ENCODE peak calls at places on chromosomes 13 and 19, in five cellular contexts. One of them, this sample, is unnamed.

GRCh38 chr19:18633321-18633720 is 3.5 kb upstream of the KLHL26 start:
- DNase-seq in astrocyte: no peak
- DNase-seq in LNCaP clone FGC: no peak
- DNase-seq in upper lobe of right lung: no peak
- DNase-seq in HL-60: no peak
- DNase-seq in this sample: no peak

GRCh38 chr13:44068737-44069136 is 189.0 kb downstream of the LACC1 start:
- DNase-seq in upper lobe of right lung: no peak
- DNase-seq in HL-60: no peak
- DNase-seq in LNCaP clone FGC: no peak
- DNase-seq in astrocyte: peak; percentile 82
- DNase-seq in this sample: no peak

GRCh38 chr13:85565652-85566051 is 233.6 kb downstream of the SLITRK6 start:
- DNase-seq in HL-60: no peak
- DNase-seq in upper lobe of right lung: no peak
- DNase-seq in LNCaP clone FGC: no peak
- DNase-seq in astrocyte: no peak
- DNase-seq in this sample: no peak

GRCh38 chr19:18009412-18010066 is 1.6 kb downstream of the ARRDC2 start:
- DNase-seq in HL-60: no peak
- DNase-seq in LNCaP clone FGC: no peak
- DNase-seq in astrocyte: peak; percentile 17
- DNase-seq in upper lobe of right lung: no peak
- DNase-seq in this sample: no peak

GRCh38 chr19:42191855-42192254 is 25.6 kb downstream of the DEDD2 start:
- DNase-seq in HL-60: no peak
- DNase-seq in LNCaP clone FGC: no peak
- DNase-seq in upper lobe of right lung: no peak
- DNase-seq in astrocyte: peak; percentile 60
- DNase-seq in this sample: no peak

GRCh38 chr13:79900356-79900755 is 419.4 kb downstream of the NDFIP2 start:
- DNase-seq in LNCaP clone FGC: no peak
- DNase-seq in astrocyte: no peak
- DNase-seq in upper lobe of right lung: no peak
- DNase-seq in HL-60: no peak
- DNase-seq in this sample: no peak

GRCh38 chr13:42279080-42279479 is 7.1 kb downstream of the AKAP11 start:
- DNase-seq in upper lobe of right lung: no peak
- DNase-seq in LNCaP clone FGC: no peak
- DNase-seq in HL-60: peak; percentile 55
- DNase-seq in astrocyte: peak; percentile 36
- DNase-seq in this sample: no peak

GRCh38 chr13:101527130-101527529 is 74.7 kb downstream of the ITGBL1 start:
- DNase-seq in HL-60: no peak
- DNase-seq in upper lobe of right lung: no peak
- DNase-seq in LNCaP clone FGC: no peak
- DNase-seq in astrocyte: no peak
- DNase-seq in this sample: no peak

GRCh38 chr13:34207334-34207733 is 389.4 kb downstream of the RFC3 start:
- DNase-seq in upper lobe of right lung: no peak
- DNase-seq in astrocyte: peak; percentile 90
- DNase-seq in LNCaP clone FGC: no peak
- DNase-seq in HL-60: no peak
- DNase-seq in this sample: no peak

GRCh38 chr19:13707901-13708300 is 56.4 kb upstream of the MRI1 start:
- DNase-seq in HL-60: no peak
- DNase-seq in upper lobe of right lung: no peak
- DNase-seq in astrocyte: peak; percentile 77
- DNase-seq in LNCaP clone FGC: no peak
- DNase-seq in this sample: no peak

GRCh38 chr13:50071399-50071798 is 56.2 kb downstream of the KCNRG start:
- DNase-seq in HL-60: no peak
- DNase-seq in LNCaP clone FGC: no peak
- DNase-seq in upper lobe of right lung: no peak
- DNase-seq in astrocyte: no peak
- DNase-seq in this sample: no peak

GRCh38 chr19:11881151-11881800 is 6.3 kb upstream of the ZNF69 start:
- DNase-seq in HL-60: peak; percentile 61
- DNase-seq in upper lobe of right lung: peak; percentile 63
- DNase-seq in astrocyte: peak; percentile 20
- DNase-seq in LNCaP clone FGC: peak; percentile 23
- DNase-seq in this sample: no peak

DNA sequence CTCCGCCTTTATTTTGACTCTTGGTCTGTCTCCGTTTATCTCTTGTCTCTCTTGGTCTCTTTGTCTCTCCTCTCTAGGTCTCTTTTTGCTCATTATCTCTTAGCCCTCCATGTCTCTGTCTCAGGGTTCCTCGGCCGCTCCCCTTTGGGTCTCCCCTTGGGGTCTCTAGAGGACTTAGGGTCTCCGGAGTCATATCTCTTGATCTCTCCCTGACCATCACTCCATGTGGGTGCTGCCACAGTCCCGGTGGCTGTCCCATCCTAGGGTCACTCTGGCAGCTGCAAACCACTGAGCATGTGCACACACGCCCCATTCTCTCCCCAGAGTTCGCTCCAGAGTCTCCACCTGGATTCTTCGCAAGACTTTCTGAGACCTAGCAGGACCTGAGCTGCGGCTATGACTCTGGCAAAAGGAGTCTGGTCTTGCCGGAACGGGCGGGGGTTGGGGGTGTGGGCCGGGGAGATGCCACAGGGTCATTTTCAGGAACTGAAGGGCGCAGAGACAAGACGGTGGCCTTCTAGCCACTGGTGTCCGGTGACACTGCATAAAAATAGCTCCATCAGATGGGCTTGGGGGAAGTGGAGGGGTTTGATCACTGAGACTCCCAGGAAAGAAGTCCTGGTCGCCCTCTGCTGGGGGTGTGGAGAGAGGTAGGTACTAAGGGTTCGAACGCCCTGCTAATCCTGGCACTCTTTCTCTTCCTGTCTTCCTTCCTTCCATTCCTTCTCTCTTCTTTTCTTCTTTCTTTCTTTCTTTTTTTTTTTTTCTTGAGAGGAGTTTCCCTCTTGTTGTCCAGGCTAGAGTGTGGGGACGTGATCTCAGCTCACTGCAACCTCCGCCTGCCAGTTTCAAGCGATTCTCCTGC is 1.2 kb upstream of the KCNA7 start:
- DNase-seq in HL-60: peak; percentile 42
- DNase-seq in astrocyte: no peak
- DNase-seq in LNCaP clone FGC: no peak
- DNase-seq in upper lobe of right lung: no peak
- DNase-seq in this sample: no peak
- TF ChIP-seq CTCF in HL-60: no peak
- TF ChIP-seq CTCF in astrocyte: peak; percentile 22
- TF ChIP-seq CTCF in LNCaP clone FGC: peak; percentile 30
- TF ChIP-seq CTCF in upper lobe of right lung: no peak
- TF ChIP-seq CTCF in this sample: no peak

DNA sequence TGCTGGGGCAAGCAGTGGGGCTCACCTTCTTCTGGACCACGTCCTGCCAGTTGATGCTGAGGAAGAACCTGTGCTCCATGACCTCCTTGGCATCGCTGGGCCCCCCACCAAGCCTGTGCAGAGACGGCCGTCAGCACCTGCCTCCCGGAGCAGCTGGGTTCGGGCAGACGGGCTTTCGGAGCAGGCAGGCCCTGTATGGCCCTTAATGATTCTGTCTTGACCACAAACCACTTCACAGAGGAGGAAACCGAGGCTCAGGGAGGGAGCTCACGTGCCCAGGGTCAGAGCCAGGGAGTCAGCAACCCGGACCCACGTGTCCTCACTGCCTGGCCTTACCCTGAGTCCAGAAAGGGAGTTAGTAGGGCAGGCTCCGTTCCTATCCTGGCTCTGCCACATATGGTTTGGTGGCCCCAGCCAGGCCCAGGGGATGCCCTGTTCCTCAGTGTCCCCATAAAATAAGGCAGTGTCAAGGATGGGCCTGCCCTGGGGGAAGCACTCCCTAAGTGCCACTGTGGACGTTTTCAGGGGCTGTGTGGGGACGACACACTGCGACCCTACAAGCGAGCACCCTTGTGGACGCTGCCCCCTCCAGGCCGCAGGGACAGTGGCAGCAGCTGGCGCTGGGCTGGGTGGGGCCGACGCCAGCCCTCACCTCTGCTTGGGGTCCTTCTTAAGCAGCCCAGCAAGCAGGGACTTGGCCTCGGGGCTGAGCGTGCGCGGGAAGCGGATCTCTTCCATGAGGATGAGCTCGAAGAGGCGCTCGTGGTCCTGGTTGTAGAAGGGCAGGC is 8.9 kb upstream of the CCNP start:
- DNase-seq in LNCaP clone FGC: no peak
- DNase-seq in astrocyte: no peak
- DNase-seq in upper lobe of right lung: no peak
- DNase-seq in HL-60: no peak
- DNase-seq in this sample: peak; percentile 57
- TF ChIP-seq CTCF in LNCaP clone FGC: peak; percentile 17
- TF ChIP-seq CTCF in astrocyte: no peak
- TF ChIP-seq CTCF in upper lobe of right lung: no peak
- TF ChIP-seq CTCF in HL-60: no peak
- TF ChIP-seq CTCF in this sample: no peak

GRCh38 chr19:5104871-5105351 is 136.0 kb downstream of the KDM4B start:
- DNase-seq in astrocyte: no peak
- DNase-seq in HL-60: no peak
- DNase-seq in upper lobe of right lung: no peak
- DNase-seq in LNCaP clone FGC: no peak
- DNase-seq in this sample: no peak

GRCh38 chr19:5103812-5104410 is 135.0 kb downstream of the KDM4B start:
- DNase-seq in astrocyte: no peak
- DNase-seq in HL-60: no peak
- DNase-seq in upper lobe of right lung: no peak
- DNase-seq in LNCaP clone FGC: no peak
- DNase-seq in this sample: no peak

GRCh38 chr19:5102520-5102919 is 133.6 kb downstream of the KDM4B start:
- DNase-seq in LNCaP clone FGC: no peak
- DNase-seq in astrocyte: no peak
- DNase-seq in HL-60: no peak
- DNase-seq in upper lobe of right lung: no peak
- DNase-seq in this sample: no peak

GRCh38 chr19:5101871-5102270 is 133.0 kb downstream of the KDM4B start:
- DNase-seq in LNCaP clone FGC: no peak
- DNase-seq in astrocyte: no peak
- DNase-seq in HL-60: no peak
- DNase-seq in upper lobe of right lung: no peak
- DNase-seq in this sample: no peak

GRCh38 chr19:5103061-5103701 is 134.3 kb downstream of the KDM4B start:
- DNase-seq in upper lobe of right lung: no peak
- DNase-seq in astrocyte: peak; percentile 57
- DNase-seq in LNCaP clone FGC: peak; percentile 10
- DNase-seq in HL-60: no peak
- DNase-seq in this sample: no peak
- TF ChIP-seq CTCF in upper lobe of right lung: no peak
- TF ChIP-seq CTCF in astrocyte: no peak
- TF ChIP-seq CTCF in LNCaP clone FGC: no peak
- TF ChIP-seq CTCF in HL-60: no peak
- TF ChIP-seq CTCF in this sample: no peak

GRCh38 chr13:29161653-29162052 is 341.5 kb downstream of the MTUS2 start:
- DNase-seq in astrocyte: no peak
- DNase-seq in LNCaP clone FGC: no peak
- DNase-seq in upper lobe of right lung: no peak
- DNase-seq in HL-60: no peak
- DNase-seq in this sample: no peak
- TF ChIP-seq CTCF in astrocyte: no peak
- TF ChIP-seq CTCF in LNCaP clone FGC: no peak
- TF ChIP-seq CTCF in upper lobe of right lung: no peak
- TF ChIP-seq CTCF in HL-60: no peak
- TF ChIP-seq CTCF in this sample: no peak

GRCh38 chr13:48675247-48675646 is 21.5 kb downstream of the CYSLTR2 start:
- DNase-seq in upper lobe of right lung: no peak
- DNase-seq in HL-60: no peak
- DNase-seq in LNCaP clone FGC: no peak
- DNase-seq in astrocyte: no peak
- DNase-seq in this sample: no peak

GRCh38 chr13:48679941-48680630 is 26.4 kb downstream of the CYSLTR2 start:
- DNase-seq in LNCaP clone FGC: no peak
- DNase-seq in upper lobe of right lung: no peak
- DNase-seq in astrocyte: no peak
- DNase-seq in HL-60: no peak
- DNase-seq in this sample: no peak

GRCh38 chr13:48680756-48681392 is 27.1 kb downstream of the CYSLTR2 start:
- DNase-seq in astrocyte: no peak
- DNase-seq in upper lobe of right lung: no peak
- DNase-seq in HL-60: no peak
- DNase-seq in LNCaP clone FGC: no peak
- DNase-seq in this sample: no peak

GRCh38 chr13:48682452-48682851 is 28.7 kb downstream of the CYSLTR2 start:
- DNase-seq in HL-60: peak; percentile 35
- DNase-seq in astrocyte: no peak
- DNase-seq in upper lobe of right lung: no peak
- DNase-seq in LNCaP clone FGC: no peak
- DNase-seq in this sample: no peak

GRCh38 chr13:48678316-48678715 is 24.6 kb downstream of the CYSLTR2 start:
- DNase-seq in LNCaP clone FGC: no peak
- DNase-seq in upper lobe of right lung: no peak
- DNase-seq in astrocyte: no peak
- DNase-seq in HL-60: no peak
- DNase-seq in this sample: no peak
- TF ChIP-seq CTCF in LNCaP clone FGC: no peak
- TF ChIP-seq CTCF in upper lobe of right lung: no peak
- TF ChIP-seq CTCF in astrocyte: no peak
- TF ChIP-seq CTCF in HL-60: no peak
- TF ChIP-seq CTCF in this sample: no peak

GRCh38 chr19:536031-536880 is 4.7 kb downstream of the CDC34 start:
- DNase-seq in LNCaP clone FGC: no peak
- DNase-seq in astrocyte: no peak
- DNase-seq in upper lobe of right lung: no peak
- DNase-seq in HL-60: no peak
- DNase-seq in this sample: no peak
- TF ChIP-seq CTCF in LNCaP clone FGC: no peak
- TF ChIP-seq CTCF in astrocyte: no peak
- TF ChIP-seq CTCF in upper lobe of right lung: no peak
- TF ChIP-seq CTCF in HL-60: no peak
- TF ChIP-seq CTCF in this sample: no peak

GRCh38 chr19:6018786-6019185 is 40.8 kb upstream of the RANBP3 start:
- DNase-seq in astrocyte: no peak
- DNase-seq in HL-60: no peak
- DNase-seq in upper lobe of right lung: peak; percentile 51
- DNase-seq in LNCaP clone FGC: no peak
- DNase-seq in this sample: no peak
- TF ChIP-seq CTCF in astrocyte: no peak
- TF ChIP-seq CTCF in HL-60: no peak
- TF ChIP-seq CTCF in upper lobe of right lung: no peak
- TF ChIP-seq CTCF in LNCaP clone FGC: no peak
- TF ChIP-seq CTCF in this sample: no peak

GRCh38 chr19:37885392-37885791 is 21.0 kb downstream of the WDR87 start:
- DNase-seq in HL-60: no peak
- DNase-seq in upper lobe of right lung: no peak
- DNase-seq in LNCaP clone FGC: no peak
- DNase-seq in astrocyte: no peak
- DNase-seq in this sample: no peak
- TF ChIP-seq CTCF in HL-60: no peak
- TF ChIP-seq CTCF in upper lobe of right lung: no peak
- TF ChIP-seq CTCF in LNCaP clone FGC: no peak
- TF ChIP-seq CTCF in astrocyte: no peak
- TF ChIP-seq CTCF in this sample: no peak

This sample was measured in RWPE2.